ENCODE peak calls at places on chromosome 12, in six cellular contexts. One of them, this sample, is unnamed.
A peak's percentile ranks its signal among the peaks of the same experiment; 100 is the strongest.

GRCh38 chr12:100827901-100828520 is 33.4 kb downstream of the ANO4 start:
- DNase-seq in stomach: no peak
- DNase-seq in ovary: no peak
- DNase-seq in endothelial cell of umbilical vein: peak; percentile 24
- DNase-seq in CD4-positive, CD25-positive, alpha-beta regulatory T cell: no peak
- DNase-seq in adrenal gland: peak; percentile 24
- DNase-seq in this sample: no peak

GRCh38 chr12:69329669-69330428 is 18.3 kb upstream of the LYZ start:
- DNase-seq in stomach: no peak
- DNase-seq in adrenal gland: no peak
- DNase-seq in CD4-positive, CD25-positive, alpha-beta regulatory T cell: no peak
- DNase-seq in ovary: no peak
- DNase-seq in endothelial cell of umbilical vein: no peak
- DNase-seq in this sample: no peak

GRCh38 chr12:68037616-68038255 is 48.5 kb downstream of the IFNG-AS1 start:
- DNase-seq in ovary: no peak
- DNase-seq in stomach: no peak
- DNase-seq in adrenal gland: no peak
- DNase-seq in CD4-positive, CD25-positive, alpha-beta regulatory T cell: no peak
- DNase-seq in endothelial cell of umbilical vein: no peak
- DNase-seq in this sample: no peak

GRCh38 chr12:104480826-104481457 is 24.2 kb downstream of the CHST11 start:
- DNase-seq in adrenal gland: peak; percentile 65
- DNase-seq in ovary: no peak
- DNase-seq in CD4-positive, CD25-positive, alpha-beta regulatory T cell: no peak
- DNase-seq in endothelial cell of umbilical vein: peak; percentile 80
- DNase-seq in stomach: peak; percentile 44
- DNase-seq in this sample: no peak

GRCh38 chr12:103530352-103530751 is 34.6 kb upstream of the C12orf42 start:
- DNase-seq in adrenal gland: no peak
- DNase-seq in CD4-positive, CD25-positive, alpha-beta regulatory T cell: no peak
- DNase-seq in ovary: no peak
- DNase-seq in endothelial cell of umbilical vein: no peak
- DNase-seq in stomach: no peak
- DNase-seq in this sample: no peak

GRCh38 chr12:106345739-106346138 is 11.8 kb upstream of the POLR3B start:
- DNase-seq in stomach: peak; percentile 27
- DNase-seq in ovary: no peak
- DNase-seq in adrenal gland: peak; percentile 73
- DNase-seq in CD4-positive, CD25-positive, alpha-beta regulatory T cell: no peak
- DNase-seq in endothelial cell of umbilical vein: peak; percentile 67
- DNase-seq in this sample: no peak

GRCh38 chr12:45244561-45245348 is 28.9 kb downstream of the ANO6 start:
- DNase-seq in adrenal gland: peak; percentile 30
- DNase-seq in CD4-positive, CD25-positive, alpha-beta regulatory T cell: no peak
- DNase-seq in endothelial cell of umbilical vein: no peak
- DNase-seq in stomach: no peak
- DNase-seq in ovary: no peak
- DNase-seq in this sample: no peak

GRCh38 chr12:131190965-131191364 is 237.3 kb downstream of the ADGRD1 start:
- DNase-seq in stomach: no peak
- DNase-seq in adrenal gland: no peak
- DNase-seq in CD4-positive, CD25-positive, alpha-beta regulatory T cell: no peak
- DNase-seq in ovary: no peak
- DNase-seq in endothelial cell of umbilical vein: no peak
- DNase-seq in this sample: no peak

GRCh38 chr12:89707992-89708792 is 446 bp downstream of the ATP2B1 start:
- DNase-seq in ovary: peak; percentile 67
- DNase-seq in adrenal gland: peak; percentile 42
- DNase-seq in CD4-positive, CD25-positive, alpha-beta regulatory T cell: peak; percentile 33
- DNase-seq in stomach: peak; percentile 36
- DNase-seq in endothelial cell of umbilical vein: peak; percentile 16
- DNase-seq in this sample: peak; percentile 26

GRCh38 chr12:82383930-82384513 is 25.7 kb downstream of the METTL25 start:
- DNase-seq in CD4-positive, CD25-positive, alpha-beta regulatory T cell: no peak
- DNase-seq in ovary: no peak
- DNase-seq in adrenal gland: no peak
- DNase-seq in endothelial cell of umbilical vein: peak; percentile 85
- DNase-seq in stomach: no peak
- DNase-seq in this sample: no peak

GRCh38 chr12:16112626-16113560 is 164.6 kb downstream of the SLC15A5 start:
- DNase-seq in endothelial cell of umbilical vein: no peak
- DNase-seq in stomach: no peak
- DNase-seq in ovary: no peak
- DNase-seq in adrenal gland: no peak
- DNase-seq in CD4-positive, CD25-positive, alpha-beta regulatory T cell: no peak
- DNase-seq in this sample: no peak

GRCh38 chr12:93180566-93180965 is 197.2 kb upstream of the NUDT4 start:
- DNase-seq in ovary: no peak
- DNase-seq in CD4-positive, CD25-positive, alpha-beta regulatory T cell: no peak
- DNase-seq in endothelial cell of umbilical vein: no peak
- DNase-seq in stomach: no peak
- DNase-seq in adrenal gland: no peak
- DNase-seq in this sample: no peak

GRCh38 chr12:130163461-130164215 is 1.4 kb downstream of the FZD10 start:
- DNase-seq in stomach: peak; percentile 20
- DNase-seq in CD4-positive, CD25-positive, alpha-beta regulatory T cell: no peak
- DNase-seq in adrenal gland: no peak
- DNase-seq in endothelial cell of umbilical vein: no peak
- DNase-seq in ovary: no peak
- DNase-seq in this sample: no peak

GRCh38 chr12:56013482-56013881 is 7.4 kb upstream of the IKZF4 start:
- DNase-seq in ovary: no peak
- DNase-seq in endothelial cell of umbilical vein: no peak
- DNase-seq in adrenal gland: no peak
- DNase-seq in stomach: no peak
- DNase-seq in CD4-positive, CD25-positive, alpha-beta regulatory T cell: no peak
- DNase-seq in this sample: no peak

GRCh38 chr12:67986632-67987031 is 2.6 kb upstream of the IFNG-AS1 start:
- DNase-seq in ovary: no peak
- DNase-seq in CD4-positive, CD25-positive, alpha-beta regulatory T cell: no peak
- DNase-seq in endothelial cell of umbilical vein: no peak
- DNase-seq in adrenal gland: no peak
- DNase-seq in stomach: no peak
- DNase-seq in this sample: no peak

GRCh38 chr12:5872745-5873144 is 72.3 kb downstream of the ANO2 start:
- DNase-seq in adrenal gland: no peak
- DNase-seq in ovary: no peak
- DNase-seq in CD4-positive, CD25-positive, alpha-beta regulatory T cell: no peak
- DNase-seq in endothelial cell of umbilical vein: no peak
- DNase-seq in stomach: no peak
- DNase-seq in this sample: no peak

GRCh38 chr12:53495903-53496751 is 3.1 kb downstream of the MAP3K12 start:
- DNase-seq in endothelial cell of umbilical vein: no peak
- DNase-seq in CD4-positive, CD25-positive, alpha-beta regulatory T cell: no peak
- DNase-seq in stomach: no peak
- DNase-seq in adrenal gland: peak; percentile 64
- DNase-seq in ovary: peak; percentile 70
- DNase-seq in this sample: no peak

GRCh38 chr12:87812030-87812429 is 217.2 kb downstream of the C12orf50 start:
- DNase-seq in ovary: no peak
- DNase-seq in adrenal gland: peak; percentile 4
- DNase-seq in endothelial cell of umbilical vein: no peak
- DNase-seq in stomach: no peak
- DNase-seq in CD4-positive, CD25-positive, alpha-beta regulatory T cell: no peak
- DNase-seq in this sample: no peak

GRCh38 chr12:27244680-27245005 is 557 bp downstream of the STK38L start:
- DNase-seq in endothelial cell of umbilical vein: peak; percentile 47
- DNase-seq in CD4-positive, CD25-positive, alpha-beta regulatory T cell: no peak
- DNase-seq in ovary: no peak
- DNase-seq in adrenal gland: no peak
- DNase-seq in stomach: no peak
- DNase-seq in this sample: no peak

GRCh38 chr12:9077576-9078031 is 38.1 kb downstream of the A2M start:
- DNase-seq in ovary: no peak
- DNase-seq in adrenal gland: no peak
- DNase-seq in stomach: no peak
- DNase-seq in CD4-positive, CD25-positive, alpha-beta regulatory T cell: no peak
- DNase-seq in endothelial cell of umbilical vein: no peak
- DNase-seq in this sample: no peak

GRCh38 chr12:55728185-55728931 is 451 bp downstream of the CD63 start:
- DNase-seq in stomach: peak; percentile 77
- DNase-seq in adrenal gland: peak; percentile 84
- DNase-seq in CD4-positive, CD25-positive, alpha-beta regulatory T cell: no peak
- DNase-seq in ovary: peak; percentile 89
- DNase-seq in endothelial cell of umbilical vein: peak; percentile 61
- DNase-seq in this sample: peak; percentile 78

GRCh38 chr12:1705774-1706173 is 14.9 kb downstream of the ADIPOR2 start:
- DNase-seq in endothelial cell of umbilical vein: no peak
- DNase-seq in stomach: no peak
- DNase-seq in CD4-positive, CD25-positive, alpha-beta regulatory T cell: no peak
- DNase-seq in adrenal gland: no peak
- DNase-seq in ovary: no peak
- DNase-seq in this sample: no peak

GRCh38 chr12:1703771-1704170 is 12.9 kb downstream of the ADIPOR2 start:
- DNase-seq in stomach: no peak
- DNase-seq in ovary: no peak
- DNase-seq in adrenal gland: no peak
- DNase-seq in CD4-positive, CD25-positive, alpha-beta regulatory T cell: no peak
- DNase-seq in endothelial cell of umbilical vein: no peak
- DNase-seq in this sample: no peak

GRCh38 chr12:1706284-1707016 is 15.6 kb downstream of the ADIPOR2 start:
- DNase-seq in endothelial cell of umbilical vein: no peak
- DNase-seq in adrenal gland: no peak
- DNase-seq in stomach: no peak
- DNase-seq in ovary: no peak
- DNase-seq in CD4-positive, CD25-positive, alpha-beta regulatory T cell: no peak
- DNase-seq in this sample: no peak

GRCh38 chr12:1702708-1703107 is 11.8 kb downstream of the ADIPOR2 start:
- DNase-seq in endothelial cell of umbilical vein: no peak
- DNase-seq in stomach: no peak
- DNase-seq in CD4-positive, CD25-positive, alpha-beta regulatory T cell: no peak
- DNase-seq in adrenal gland: no peak
- DNase-seq in ovary: no peak
- DNase-seq in this sample: no peak

DNA sequence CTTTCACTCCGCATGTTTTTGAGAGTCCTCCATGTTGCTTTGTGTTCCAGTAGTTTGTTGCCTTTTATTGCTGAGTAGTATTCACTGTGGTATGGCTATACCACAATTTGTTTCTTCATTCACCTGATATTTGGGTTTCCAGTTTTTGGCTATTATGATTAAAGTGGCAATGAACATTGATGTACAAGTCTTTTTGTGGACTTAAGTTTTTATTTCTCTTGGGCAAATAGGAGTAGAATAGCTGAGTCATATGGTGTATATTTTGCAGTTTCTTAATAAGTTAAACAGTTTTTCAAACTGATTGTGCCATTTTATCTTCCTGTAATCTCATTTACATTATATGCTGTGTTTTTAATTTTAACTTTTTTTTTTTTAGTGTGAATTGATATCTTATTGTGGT is 16.2 kb downstream of the ADIPOR2 start:
- DNase-seq in stomach: no peak
- DNase-seq in ovary: no peak
- DNase-seq in endothelial cell of umbilical vein: no peak
- DNase-seq in CD4-positive, CD25-positive, alpha-beta regulatory T cell: no peak
- DNase-seq in adrenal gland: no peak
- DNase-seq in this sample: no peak
- H3K4me1 ChIP-seq in stomach: peaks cover 43% of the 10 kb centered on the region
- H3K4me1 ChIP-seq in ovary: peaks cover 1% of the 10 kb centered on the region
- H3K4me1 ChIP-seq in endothelial cell of umbilical vein: peaks cover 2% of the 10 kb centered on the region
- H3K4me1 ChIP-seq in CD4-positive, CD25-positive, alpha-beta regulatory T cell: peaks cover 31% of the 10 kb centered on the region
- H3K4me1 ChIP-seq in adrenal gland: peaks cover 45% of the 10 kb centered on the region
- H3K4me1 ChIP-seq in this sample: no peaks in the 10 kb centered on the region

GRCh38 chr12:65667932-65668331 is 156.4 kb upstream of the HMGA2 start:
- DNase-seq in stomach: no peak
- DNase-seq in adrenal gland: no peak
- DNase-seq in endothelial cell of umbilical vein: no peak
- DNase-seq in CD4-positive, CD25-positive, alpha-beta regulatory T cell: no peak
- DNase-seq in ovary: no peak
- DNase-seq in this sample: no peak
- H3K4me3 ChIP-seq in stomach: no peak overlapping the region
- H3K4me3 ChIP-seq in adrenal gland: no peak overlapping the region
- H3K4me3 ChIP-seq in endothelial cell of umbilical vein: no peak overlapping the region
- H3K4me3 ChIP-seq in CD4-positive, CD25-positive, alpha-beta regulatory T cell: no peak overlapping the region
- H3K4me3 ChIP-seq in ovary: no peak overlapping the region
- H3K4me3 ChIP-seq in this sample: no peak overlapping the region

GRCh38 chr12:97109441-97109840 is 202.4 kb downstream of the NEDD1 start:
- DNase-seq in endothelial cell of umbilical vein: no peak
- DNase-seq in ovary: no peak
- DNase-seq in adrenal gland: no peak
- DNase-seq in CD4-positive, CD25-positive, alpha-beta regulatory T cell: no peak
- DNase-seq in stomach: no peak
- DNase-seq in this sample: no peak

GRCh38 chr12:97112161-97112560 is 205.1 kb downstream of the NEDD1 start:
- DNase-seq in CD4-positive, CD25-positive, alpha-beta regulatory T cell: no peak
- DNase-seq in adrenal gland: no peak
- DNase-seq in ovary: no peak
- DNase-seq in endothelial cell of umbilical vein: no peak
- DNase-seq in stomach: no peak
- DNase-seq in this sample: no peak
- H3K4me1 ChIP-seq in CD4-positive, CD25-positive, alpha-beta regulatory T cell: no peaks in the 10 kb centered on the region
- H3K4me1 ChIP-seq in adrenal gland: no peaks in the 10 kb centered on the region
- H3K4me1 ChIP-seq in ovary: no peaks in the 10 kb centered on the region
- H3K4me1 ChIP-seq in endothelial cell of umbilical vein: no peaks in the 10 kb centered on the region
- H3K4me1 ChIP-seq in stomach: no peaks in the 10 kb centered on the region
- H3K4me1 ChIP-seq in this sample: no peaks in the 10 kb centered on the region

DNA sequence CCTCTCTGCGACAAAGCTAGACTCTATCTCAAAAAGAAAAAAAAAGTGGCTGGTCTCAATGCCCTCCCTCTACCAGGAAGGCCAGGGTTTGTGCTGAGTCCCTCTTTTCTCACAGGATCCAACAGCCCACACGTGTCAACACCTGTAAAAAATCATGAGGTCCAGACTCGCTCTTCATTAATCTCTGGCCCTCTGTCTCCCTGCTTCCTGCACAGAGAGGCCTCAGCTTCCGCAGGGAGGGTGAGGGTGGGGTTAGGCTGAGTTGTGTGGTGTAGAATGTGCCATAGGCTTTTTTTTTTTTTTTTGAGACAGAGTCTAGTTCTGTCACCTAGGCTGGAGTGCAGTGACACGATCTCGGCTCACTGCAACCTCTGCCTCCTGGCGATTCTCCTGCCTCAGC is 6.1 kb downstream of the CFAP73 start:
- DNase-seq in CD4-positive, CD25-positive, alpha-beta regulatory T cell: no peak
- DNase-seq in stomach: no peak
- DNase-seq in endothelial cell of umbilical vein: no peak
- DNase-seq in ovary: no peak
- DNase-seq in adrenal gland: no peak
- DNase-seq in this sample: no peak
- H3K4me3 ChIP-seq in CD4-positive, CD25-positive, alpha-beta regulatory T cell: no peak overlapping the region
- H3K4me3 ChIP-seq in stomach: no peak overlapping the region
- H3K4me3 ChIP-seq in endothelial cell of umbilical vein: no peak overlapping the region
- H3K4me3 ChIP-seq in ovary: no peak overlapping the region
- H3K4me3 ChIP-seq in adrenal gland: no peak overlapping the region
- H3K4me3 ChIP-seq in this sample: no peak overlapping the region

GRCh38 chr12:81083906-81084513 is 6.1 kb downstream of the ACSS3 start:
- DNase-seq in ovary: no peak
- DNase-seq in endothelial cell of umbilical vein: no peak
- DNase-seq in stomach: no peak
- DNase-seq in adrenal gland: no peak
- DNase-seq in CD4-positive, CD25-positive, alpha-beta regulatory T cell: no peak
- DNase-seq in this sample: no peak
- H3K4me1 ChIP-seq in ovary: peaks cover 12% of the 10 kb centered on the region
- H3K4me1 ChIP-seq in endothelial cell of umbilical vein: peaks cover 4% of the 10 kb centered on the region
- H3K4me1 ChIP-seq in stomach: no peaks in the 10 kb centered on the region
- H3K4me1 ChIP-seq in adrenal gland: peaks cover 29% of the 10 kb centered on the region
- H3K4me1 ChIP-seq in CD4-positive, CD25-positive, alpha-beta regulatory T cell: no peaks in the 10 kb centered on the region
- H3K4me1 ChIP-seq in this sample: no peaks in the 10 kb centered on the region